ENCODE peak calls at places on chromosomes 12 and 14, in four cellular contexts. Q is prostate gland, I is tibial nerve, Z is astrocyte of the cerebellum. W is an unnamed sample.

GRCh38 chr14:93788557-93789365 is 476 bp upstream of the PRIMA1 start:
- DNase-seq in I (no peak), Q (peak), Z (no peak), W (no peak)

GRCh38 chr12:10205251-10205807 is 7.3 kb upstream of the GABARAPL1 start:
- DNase-seq in Z (no peak), I (no peak), Q (no peak), W (no peak)

GRCh38 chr14:102985665-102986064 is 63.2 kb downstream of the AMN start:
- DNase-seq in Q (peak), Z (no peak), I (no peak), W (no peak)

GRCh38 chr12:26870491-26871419 is 37.8 kb upstream of the ITPR2 start:
- DNase-seq in Z (no peak), I (no peak), Q (peak), W (peak)

GRCh38 chr14:50377671-50378070 is 19.0 kb downstream of the CDKL1 start:
- DNase-seq in Z (no peak), Q (no peak), I (no peak), W (no peak)

GRCh38 chr12:56721721-56722120 is 3.4 kb downstream of the NACA start:
- DNase-seq in I (no peak), Z (no peak), Q (no peak), W (no peak)

GRCh38 chr12:115440438-115440837 is 756.5 kb upstream of the TBX3 start:
- DNase-seq in Q (no peak), I (no peak), Z (peak), W (peak)

GRCh38 chr14:44895716-44896115 is 66.0 kb downstream of the KLHL28 start:
- DNase-seq in I (no peak), Z (no peak), Q (no peak), W (peak)

GRCh38 chr12:43285248-43285647 is 266.8 kb downstream of the ADAMTS20 start:
- DNase-seq in Z (peak), Q (no peak), I (no peak), W (no peak)

GRCh38 chr12:62686938-62687337 is 220.3 kb downstream of the MON2 start:
- DNase-seq in I (no peak), Z (no peak), Q (no peak), W (no peak)

GRCh38 chr12:63949902-63950301 is 105.4 kb downstream of the SRGAP1 start:
- DNase-seq in Z (no peak), I (no peak), Q (no peak), W (no peak)

GRCh38 chr14:51732494-51733080 is 80.9 kb downstream of the FRMD6 start:
- DNase-seq in I (no peak), Z (no peak), Q (no peak), W (no peak)

GRCh38 chr12:52533686-52534470 is 13.7 kb upstream of the KRT5 start:
- DNase-seq in I (no peak), Z (no peak), Q (no peak), W (no peak)

GRCh38 chr14:78484002-78484401 is 313.8 kb downstream of the NRXN3 start:
- DNase-seq in Z (no peak), I (no peak), Q (no peak), W (no peak)

GRCh38 chr14:69464829-69465228 is 19.7 kb upstream of the PLEKHD1 start:
- DNase-seq in Q (no peak), Z (peak), I (no peak), W (no peak)

GRCh38 chr14:75845136-75845804 is 136.5 kb downstream of the TGFB3 start:
- DNase-seq in Q (no peak), Z (no peak), I (no peak), W (no peak)

GRCh38 chr12:51281202-51281924 is 11.1 kb upstream of the SMAGP start:
- DNase-seq in Q (no peak), I (no peak), Z (no peak), W (no peak)

GRCh38 chr14:75291331-75291730 is 12.7 kb downstream of the FOS start:
- DNase-seq in Z (no peak), I (no peak), Q (no peak), W (no peak)

GRCh38 chr12:92055877-92056276 is 89.8 kb downstream of the BTG1 start:
- DNase-seq in I (no peak), Q (peak), Z (no peak), W (no peak)

GRCh38 chr14:35121026-35121886 is 534 bp downstream of the PPP2R3C start:
- DNase-seq in Z (no peak), I (no peak), Q (no peak), W (no peak)

GRCh38 chr14:93156693-93157369 is 27.9 kb downstream of the MOAP1 start:
- DNase-seq in Z (no peak), I (no peak), Q (no peak), W (no peak)

GRCh38 chr14:88299865-88300264 is 23.2 kb downstream of the KCNK10 start:
- DNase-seq in I (no peak), Z (no peak), Q (no peak), W (no peak)

GRCh38 chr12:80316141-80316700 is 127.8 kb upstream of the PTPRQ start:
- DNase-seq in I (no peak), Z (no peak), Q (no peak), W (no peak)

GRCh38 chr12:78933014-78933413 is 68.4 kb downstream of the SYT1 start:
- DNase-seq in I (no peak), Q (no peak), Z (no peak), W (no peak)

GRCh38 chr12:30806989-30807694 is 52.4 kb upstream of the CAPRIN2 start:
- DNase-seq in Z (peak), Q (peak), I (no peak), W (no peak)

GRCh38 chr12:54413284-54414190 is 5.5 kb downstream of the ITGA5 start:
- DNase-seq in Q (no peak), I (no peak), Z (no peak), W (no peak)
- H3K4me3 ChIP-seq in Q (peak), I (peak), Z (no peak), W (no peak)

DNA sequence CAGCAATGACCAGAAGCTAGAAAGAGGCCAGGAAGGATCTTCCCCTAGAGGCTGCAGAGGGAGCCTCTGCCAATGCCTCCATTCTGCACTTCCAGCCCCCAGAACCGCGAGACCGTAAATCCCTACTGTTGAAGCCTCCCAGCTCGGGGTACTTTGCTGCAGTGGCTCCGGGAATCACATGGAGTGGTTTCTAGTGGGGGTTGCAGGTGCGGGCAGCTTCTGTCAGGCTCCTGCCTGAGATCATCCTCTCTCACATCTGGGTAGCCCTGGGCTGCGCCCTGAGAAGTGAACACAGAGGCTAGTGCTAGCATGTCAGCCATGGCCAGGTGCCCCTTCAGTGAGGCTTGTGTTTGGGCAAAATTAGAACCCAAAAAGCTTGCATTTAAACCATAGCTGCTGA is 67.3 kb downstream of the TSPAN9 start:
- DNase-seq in Z (no peak), Q (no peak), I (no peak), W (no peak)
- TF ChIP-seq CTCF in Z (no peak), Q (no peak), I (no peak), W (no peak)

DNA sequence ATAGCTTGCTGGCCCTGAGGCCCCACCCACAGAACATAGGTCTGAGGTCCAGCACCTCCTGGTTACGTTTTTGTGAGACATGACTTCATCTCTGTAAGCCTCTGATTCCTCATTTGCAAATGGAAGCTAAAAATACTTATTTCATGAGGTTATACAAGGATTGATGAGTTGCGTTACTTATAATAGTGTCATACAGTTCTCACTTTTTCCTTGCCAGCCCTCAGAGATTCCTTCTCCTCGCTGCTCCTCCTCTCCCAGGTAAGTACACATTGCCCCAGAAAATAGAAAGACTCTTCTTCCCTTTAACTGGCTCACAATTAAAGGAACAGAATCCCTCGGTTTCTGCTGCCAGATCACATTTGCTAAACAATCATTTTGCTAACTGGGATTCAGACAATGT is 739.2 kb downstream of the VRK1 start:
- DNase-seq in I (no peak), Q (no peak), Z (no peak), W (no peak)
- H3K4me3 ChIP-seq in I (no peak), Q (no peak), Z (no peak), W (no peak)

GRCh38 chr12:130813949-130814348 is 25.1 kb downstream of the STX2 start:
- DNase-seq in Z (no peak), I (no peak), Q (no peak), W (no peak)

GRCh38 chr12:130815028-130815741 is 23.9 kb downstream of the STX2 start:
- DNase-seq in Q (no peak), I (no peak), Z (no peak), W (peak)

GRCh38 chr12:130809791-130810190 is 29.3 kb downstream of the STX2 start:
- DNase-seq in Q (no peak), Z (no peak), I (no peak), W (no peak)

GRCh38 chr12:130816055-130816454 is 23.0 kb downstream of the STX2 start:
- DNase-seq in Q (no peak), I (no peak), Z (no peak), W (no peak)

DNA sequence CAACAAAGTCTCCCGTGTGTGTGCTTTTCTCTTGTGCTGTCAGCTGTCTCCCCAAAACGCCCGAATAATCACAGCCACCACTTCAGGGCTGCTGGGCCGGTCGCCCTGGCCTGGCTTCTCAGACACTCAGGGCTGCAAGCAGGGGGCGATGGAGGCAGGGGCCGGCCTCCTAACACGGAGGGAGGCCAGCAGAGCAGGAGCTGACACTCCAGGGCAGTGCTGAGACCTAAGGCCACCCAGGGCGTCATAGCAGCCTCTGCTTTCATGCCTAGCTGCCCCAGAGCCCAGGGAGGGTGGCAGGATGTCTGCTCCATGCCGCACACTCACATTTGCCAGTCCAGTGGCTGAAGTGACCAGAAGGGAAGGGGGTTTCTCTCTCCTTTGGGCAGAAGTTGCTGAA is 25.6 kb downstream of the STX2 start:
- DNase-seq in Z (no peak), Q (no peak), I (no peak), W (no peak)
- TF ChIP-seq CTCF in Z (no peak), Q (no peak), I (no peak), W (no peak)

DNA sequence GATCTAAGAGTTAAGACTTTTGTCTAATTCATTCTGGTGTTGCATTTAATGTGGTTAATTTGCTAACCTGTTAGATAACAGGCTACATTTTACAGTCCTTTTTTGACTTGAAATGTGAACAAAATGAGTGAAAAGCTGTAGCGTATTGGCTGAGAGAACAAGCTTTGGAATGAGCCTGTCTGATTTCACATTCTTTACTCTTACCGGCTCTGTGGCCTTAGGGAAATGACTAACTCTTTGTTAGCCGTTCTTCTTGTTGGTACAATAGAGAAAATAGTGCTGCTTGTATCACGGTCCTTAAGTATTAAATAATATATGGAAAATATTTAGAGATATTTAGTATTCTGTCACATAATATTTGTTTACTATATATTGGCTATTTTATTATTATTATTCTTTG is 1.9 kb downstream of the MNAT1 start:
- DNase-seq in Q (no peak), Z (peak), I (no peak), W (no peak)
- H3K4me3 ChIP-seq in Q (no peak), Z (peak), I (no peak), W (peak)

DNA sequence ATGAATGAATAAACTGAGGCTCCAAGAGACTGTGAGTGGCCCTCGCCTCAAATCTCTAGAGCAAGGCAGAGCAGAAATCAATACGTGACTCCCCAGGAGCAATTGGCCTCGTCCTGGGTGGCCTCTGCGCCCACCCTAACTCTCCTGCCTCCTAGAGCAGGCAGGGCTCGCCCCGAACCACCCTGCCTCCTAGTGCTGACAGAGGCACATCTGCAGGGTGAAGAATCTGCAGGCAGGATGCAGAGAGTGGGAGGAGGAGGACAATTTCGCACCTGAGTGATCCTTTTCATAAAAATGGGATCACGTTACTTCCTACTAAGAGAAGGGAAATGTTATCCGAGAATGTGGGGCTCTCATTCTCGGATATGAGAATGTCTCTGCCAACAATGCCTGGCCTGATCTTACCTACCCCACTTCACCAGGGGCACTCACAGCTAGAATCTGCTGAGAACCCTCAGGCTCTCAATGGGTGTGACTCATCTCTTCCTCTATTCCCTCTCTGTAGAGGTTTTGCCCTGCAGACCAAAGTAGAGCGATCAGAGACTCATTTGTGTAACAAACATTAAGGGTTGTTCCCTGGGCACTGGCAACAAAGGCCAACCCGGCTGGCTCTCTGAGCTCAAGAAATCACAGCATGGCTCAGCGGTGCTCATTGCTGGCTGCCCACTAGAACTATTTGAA is 61.7 kb upstream of the BCL2L14 start:
- DNase-seq in Q (no peak), I (no peak), Z (peak), W (no peak)
- TF ChIP-seq CTCF in Q (no peak), I (no peak), Z (peak), W (no peak)

GRCh38 chr12:18355429-18355828 is 94.1 kb downstream of the PIK3C2G start:
- DNase-seq in Q (no peak), I (no peak), Z (no peak), W (no peak)
- H3K4me3 ChIP-seq in Q (no peak), I (no peak), Z (no peak), W (no peak)

GRCh38 chr12:97512696-97513095 is 50.1 kb downstream of the RMST start:
- DNase-seq in Z (no peak), Q (no peak), I (no peak), W (no peak)
- TF ChIP-seq CTCF in Z (no peak), Q (no peak), I (no peak), W (no peak)

DNA sequence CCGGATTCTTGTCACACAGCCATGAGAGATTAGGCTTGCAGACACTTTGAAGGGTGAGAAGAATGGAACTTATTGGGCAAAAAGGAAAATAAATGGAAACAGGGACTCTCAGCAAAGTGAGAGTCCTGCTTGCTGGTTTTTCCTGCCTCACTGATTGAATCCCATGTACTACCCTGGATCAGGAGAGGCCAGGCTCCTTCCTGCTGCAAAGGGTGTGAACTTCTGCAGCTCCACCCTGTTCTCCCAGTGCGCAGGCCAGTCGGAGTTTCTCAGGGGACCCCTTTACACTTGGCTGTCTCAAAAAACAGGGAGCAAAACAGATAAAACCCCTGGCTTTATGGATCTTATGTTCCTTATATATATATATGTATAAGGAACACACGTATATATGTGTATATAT is 77.0 kb upstream of the FUT8 start:
- DNase-seq in I (no peak), Z (no peak), Q (no peak), W (no peak)
- H3K4me3 ChIP-seq in I (no peak), Z (no peak), Q (no peak), W (no peak)

GRCh38 chr12:116666305-116666673 is 71.6 kb downstream of the SPRING1 start:
- DNase-seq in Q (no peak), I (no peak), Z (no peak), W (no peak)

GRCh38 chr12:116661341-116661740 is 76.5 kb downstream of the SPRING1 start:
- DNase-seq in Q (no peak), I (no peak), Z (no peak), W (no peak)

GRCh38 chr12:116659771-116660481 is 77.9 kb downstream of the SPRING1 start:
- DNase-seq in Z (no peak), Q (no peak), I (no peak), W (no peak)

GRCh38 chr12:116665666-116666304 is 72.1 kb downstream of the SPRING1 start:
- DNase-seq in Z (no peak), Q (no peak), I (no peak), W (no peak)

GRCh38 chr12:116662612-116663144 is 75.2 kb downstream of the SPRING1 start:
- DNase-seq in Q (no peak), Z (no peak), I (no peak), W (no peak)
- TF ChIP-seq CTCF in Q (no peak), Z (no peak), I (no peak), W (no peak)

W was measured in retinal pigment epithelial cell.